ENCODE peak calls at places on chromosomes 2 and 18, in seven cellular contexts. V, E, Z, A, Y, X and C are unnamed samples.
A peak's percentile ranks its signal among the peaks of the same experiment; 100 is the strongest.

GRCh38 chr2:148935791-148936190 is 60.8 kb downstream of the KIF5C start:
- DNase-seq in E (no peak), X (no peak), Y (no peak), V (no peak), A (no peak), Z (no peak), C (no peak)

GRCh38 chr2:204108301-204108700 is 171.7 kb downstream of the ICOS start:
- DNase-seq in X (peak; percentile 6), Y (peak; percentile 24), V (no peak), A (no peak), Z (no peak), E (no peak), C (no peak)

GRCh38 chr2:23379220-23379695 is 5.7 kb upstream of the KLHL29 start:
- DNase-seq in Z (no peak), A (no peak), X (no peak), E (no peak), Y (no peak), V (no peak), C (no peak)

GRCh38 chr2:31002510-31002909 is 135.7 kb downstream of the GALNT14 start:
- DNase-seq in A (no peak), Y (no peak), V (no peak), X (no peak), E (no peak), Z (no peak), C (no peak)

GRCh38 chr2:205681836-205682238 is 464 bp upstream of the NRP2 start:
- DNase-seq in Z (no peak), Y (no peak), E (peak; percentile 59), V (no peak), A (no peak), X (no peak), C (no peak)

GRCh38 chr2:238462782-238463396 is 36.2 kb downstream of the ASB1 start:
- DNase-seq in A (no peak), Y (peak; percentile 9), Z (no peak), X (peak; percentile 30), E (no peak), V (no peak), C (no peak)

GRCh38 chr2:149006883-149007543 is 31.5 kb upstream of the LYPD6B start:
- DNase-seq in E (no peak), X (no peak), Z (no peak), V (no peak), A (no peak), Y (no peak), C (no peak)

GRCh38 chr2:190079160-190079559 is 16.6 kb upstream of the MSTN start:
- DNase-seq in E (no peak), X (no peak), Y (no peak), V (no peak), Z (no peak), A (no peak), C (no peak)

GRCh38 chr2:177758591-177759371 is 313.8 kb downstream of the PDE11A start:
- DNase-seq in Z (no peak), V (peak; percentile 45), X (peak; percentile 15), E (peak; percentile 76), A (peak; percentile 13), Y (peak; percentile 28), C (no peak)

GRCh38 chr18:67483237-67483636 is 33.3 kb downstream of the DSEL start:
- DNase-seq in V (no peak), A (no peak), Y (no peak), E (no peak), Z (no peak), X (no peak), C (no peak)

GRCh38 chr2:20381457-20381856 is 30.8 kb upstream of the PUM2 start:
- DNase-seq in X (no peak), E (no peak), A (peak; percentile 34), Y (peak; percentile 43), Z (peak; percentile 28), V (no peak), C (no peak)

GRCh38 chr18:78623142-78623541 is 356.5 kb upstream of the SALL3 start:
- DNase-seq in Z (no peak), V (no peak), Y (no peak), A (no peak), E (no peak), X (no peak), C (no peak)

GRCh38 chr18:48803951-48804855 is 146.6 kb downstream of the SMAD7 start:
- DNase-seq in E (no peak), Z (peak; percentile 23), X (no peak), A (peak; percentile 5), Y (no peak), V (peak; percentile 65), C (peak; percentile 55)

GRCh38 chr2:105854972-105855371 is 110.3 kb downstream of the NCK2 start:
- DNase-seq in A (no peak), E (no peak), Z (no peak), V (no peak), Y (no peak), X (no peak), C (no peak)

GRCh38 chr2:47818777-47819176 is 35.8 kb downstream of the MSH6 start:
- DNase-seq in Z (no peak), Y (no peak), E (no peak), A (no peak), X (no peak), V (no peak), C (no peak)

GRCh38 chr2:47819834-47820233 is 36.9 kb downstream of the MSH6 start:
- DNase-seq in Y (no peak), A (no peak), E (no peak), V (no peak), X (no peak), Z (no peak), C (no peak)

GRCh38 chr2:47810850-47811249 is 27.9 kb downstream of the MSH6 start:
- DNase-seq in Y (no peak), E (no peak), A (no peak), Z (no peak), X (no peak), V (no peak), C (no peak)

GRCh38 chr2:47811668-47812067 is 28.7 kb downstream of the MSH6 start:
- DNase-seq in Y (no peak), E (no peak), Z (no peak), X (no peak), V (no peak), A (no peak), C (no peak)

GRCh38 chr2:47815764-47816163 is 32.8 kb downstream of the MSH6 start:
- DNase-seq in A (no peak), Y (no peak), E (no peak), X (no peak), V (no peak), Z (no peak), C (no peak)
- TF ChIP-seq POLR2A in A (no peak), Y (no peak), E (no peak), X (no peak), V (no peak), Z (no peak), C (no peak)

GRCh38 chr2:219253753-219254589 is at the start of gene TUBA4A:
- DNase-seq in E (peak; percentile 84), A (peak; percentile 95), Z (peak; percentile 94), V (peak; percentile 97), X (peak; percentile 78), Y (peak; percentile 65), C (peak; percentile 98)
- TF ChIP-seq POLR2A in E (peak; percentile 89), A (peak; percentile 99), Z (peak; percentile 93), V (no peak), X (peak; percentile 96), Y (peak; percentile 91), C (peak; percentile 98)

GRCh38 chr2:201116115-201116958 is at the start of gene CFLAR:
- DNase-seq in Y (peak; percentile 71), V (peak; percentile 94), Z (peak; percentile 74), X (peak; percentile 61), E (peak; percentile 69), A (peak; percentile 85), C (peak; percentile 97)

GRCh38 chr2:201114846-201115245 is 1.1 kb upstream of the CFLAR start:
- DNase-seq in E (no peak), X (no peak), Y (no peak), Z (no peak), V (no peak), A (no peak), C (no peak)

GRCh38 chr2:201118121-201118956 is 2.4 kb downstream of the CFLAR start:
- DNase-seq in X (peak; percentile 43), E (peak; percentile 80), Y (peak; percentile 91), V (peak; percentile 88), A (peak; percentile 92), Z (peak; percentile 84), C (peak; percentile 96)

GRCh38 chr2:201118957-201119848 is 3.2 kb downstream of the CFLAR start:
- DNase-seq in X (no peak), A (no peak), Y (no peak), Z (no peak), E (no peak), V (no peak), C (no peak)

GRCh38 chr2:201116959-201117734 is 1.2 kb downstream of the CFLAR start:
- DNase-seq in X (no peak), Y (peak; percentile 86), V (no peak), A (peak; percentile 65), E (peak; percentile 68), Z (peak; percentile 70), C (no peak)
- TF ChIP-seq POLR2A in X (no peak), Y (peak; percentile 7), V (no peak), A (peak; percentile 35), E (no peak), Z (no peak), C (no peak)

DNA sequence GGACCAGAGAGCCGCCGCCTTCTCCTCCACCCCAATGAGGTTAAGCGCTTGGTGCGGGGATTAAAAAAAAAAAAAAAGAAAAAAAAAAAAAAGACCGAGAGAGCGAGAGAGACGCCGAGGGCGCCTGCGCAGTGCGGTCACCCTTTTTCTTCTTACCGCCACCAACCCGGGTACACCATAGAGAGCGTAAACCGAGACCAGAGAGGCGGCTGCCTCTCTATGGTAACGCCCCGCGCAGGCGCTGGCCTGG is at the start of gene CLASP1:
- DNase-seq in Y (peak; percentile 90), Z (peak; percentile 96), V (peak; percentile 97), A (peak; percentile 97), X (peak; percentile 93), E (peak; percentile 95), C (peak; percentile 99)
- TF ChIP-seq POLR2A in Y (peak; percentile 25), Z (no peak), V (no peak), A (no peak), X (no peak), E (no peak), C (no peak)